ENCODE peak calls at places on chromosomes 4 and X, in six cellular contexts. E, S, C, W, X and I are unnamed samples.

GRCh38 chrX:49003696-49004095 is 1.6 kb upstream of the GRIPAP1 start:
- DNase-seq in S (no peak), W (no peak), C (no peak), E (no peak), X (no peak), I (peak; percentile 9)

GRCh38 chrX:108138814-108139213 is 47.2 kb downstream of the ATG4A start:
- DNase-seq in C (no peak), W (no peak), E (no peak), X (no peak), S (no peak), I (no peak)

GRCh38 chr4:187362937-187363336 is 632.6 kb upstream of the ZFP42 start:
- DNase-seq in W (no peak), S (no peak), E (no peak), C (no peak), X (no peak), I (no peak)

GRCh38 chr4:177802665-177803064 is 360.4 kb upstream of the AGA start:
- DNase-seq in X (no peak), C (no peak), S (no peak), W (no peak), E (no peak), I (no peak)

GRCh38 chrX:102846544-102847236 is 90.4 kb upstream of the RAB40AL start:
- DNase-seq in W (no peak), X (no peak), C (no peak), E (no peak), S (no peak), I (no peak)

GRCh38 chr4:176548571-176548970 is 228.8 kb downstream of the SPCS3 start:
- DNase-seq in E (no peak), C (no peak), X (no peak), W (no peak), S (peak; percentile 50), I (no peak)

GRCh38 chr4:169940460-169940859 is 85.7 kb downstream of the MFAP3L start:
- DNase-seq in X (no peak), S (no peak), E (no peak), W (peak; percentile 27), C (no peak), I (no peak)

GRCh38 chr4:113826431-113826830 is 64.9 kb upstream of the CAMK2D start:
- DNase-seq in E (no peak), W (no peak), S (no peak), C (no peak), X (no peak), I (no peak)

GRCh38 chr4:145352438-145353145 is 129.1 kb upstream of the SMAD1 start:
- DNase-seq in X (no peak), E (no peak), S (no peak), W (no peak), C (no peak), I (no peak)

GRCh38 chr4:148023782-148024181 is 291.9 kb downstream of the ARHGAP10 start:
- DNase-seq in S (no peak), X (no peak), C (no peak), W (no peak), E (no peak), I (no peak)

GRCh38 chr4:148022975-148023374 is 291.1 kb downstream of the ARHGAP10 start:
- DNase-seq in W (no peak), E (no peak), S (no peak), C (no peak), X (no peak), I (no peak)

GRCh38 chr4:148017801-148018200 is 285.9 kb downstream of the ARHGAP10 start:
- DNase-seq in X (no peak), C (no peak), W (no peak), E (no peak), S (no peak), I (no peak)

GRCh38 chr4:148026022-148026421 is 294.1 kb downstream of the ARHGAP10 start:
- DNase-seq in S (no peak), E (no peak), C (no peak), X (no peak), W (no peak), I (no peak)

DNA sequence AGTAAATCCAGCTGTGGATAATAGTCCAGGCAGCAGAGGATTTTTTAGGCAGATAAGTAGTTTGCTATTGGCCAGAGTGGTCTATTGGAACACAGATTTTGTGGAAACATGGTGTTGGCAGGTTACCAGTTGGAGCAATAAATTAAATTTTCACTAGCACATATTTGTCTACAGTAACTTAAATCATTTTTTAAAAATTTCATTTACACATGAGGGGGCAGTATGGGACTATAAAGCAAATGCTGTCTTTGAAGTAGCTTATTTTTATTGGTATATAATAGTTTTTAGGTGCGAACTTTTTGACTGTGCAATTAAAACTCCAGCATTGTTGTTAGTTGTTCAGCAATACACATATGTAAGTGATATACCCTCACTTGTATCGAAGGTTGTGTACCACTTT is 289.8 kb downstream of the ARHGAP10 start:
- DNase-seq in X (no peak), E (no peak), W (no peak), S (no peak), C (no peak), I (no peak)
- TF ChIP-seq CTCF in X (no peak), E (no peak), W (peak; percentile 14), S (no peak), C (no peak), I (no peak)

DNA sequence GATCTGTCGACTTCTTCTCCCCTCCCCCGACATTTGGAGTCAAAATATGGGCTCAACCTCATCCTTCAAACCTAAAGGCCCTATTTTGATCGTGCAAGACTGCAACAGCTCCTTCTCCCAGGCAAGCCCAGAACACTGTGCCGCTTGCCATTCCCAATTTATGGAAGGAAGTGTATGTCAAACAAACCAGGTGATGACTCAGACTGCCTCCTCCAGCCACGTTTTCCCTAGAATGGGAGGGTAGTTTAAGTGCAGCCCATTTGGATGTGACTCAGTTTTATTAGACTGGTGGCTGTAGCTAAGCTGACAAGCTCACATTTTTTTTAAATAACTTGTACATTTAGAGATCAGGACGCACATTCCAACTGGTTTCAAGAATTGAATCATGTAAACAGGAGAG is 570.4 kb upstream of the DIPK2B start:
- DNase-seq in W (no peak), E (no peak), C (peak; percentile 15), X (no peak), S (peak; percentile 82), I (peak; percentile 51)
- TF ChIP-seq CHD2 in W (no peak), E (no peak), C (no peak), X (no peak), S (no peak), I (no peak)

DNA sequence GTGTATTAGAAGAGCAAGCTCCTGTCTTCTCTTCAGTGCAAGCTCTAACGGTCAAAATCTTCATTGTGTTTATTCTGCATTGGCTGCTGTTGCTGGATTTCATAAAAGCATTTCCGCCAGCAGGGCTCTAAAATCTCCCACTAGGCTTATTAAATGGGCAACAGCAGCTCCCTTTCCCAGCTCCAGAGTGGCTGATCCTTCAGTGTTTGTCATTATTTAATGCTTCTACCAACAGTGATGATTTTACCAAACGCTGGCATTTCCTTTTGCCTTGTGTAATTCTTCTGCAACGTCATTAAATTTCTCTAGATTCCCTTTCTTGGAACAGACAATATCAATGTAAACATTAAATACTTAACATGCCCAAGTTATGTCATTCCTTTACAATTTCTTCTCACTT is 20.1 kb downstream of the SLC7A11 start:
- DNase-seq in X (no peak), C (no peak), W (no peak), S (peak; percentile 89), E (no peak), I (no peak)
- TF ChIP-seq CTCF in X (no peak), C (no peak), W (no peak), S (no peak), E (no peak), I (no peak)

GRCh38 chrX:56429581-56429980 is 133.8 kb upstream of the UBQLN2 start:
- DNase-seq in S (no peak), W (no peak), X (no peak), E (no peak), C (no peak), I (no peak)
- TF ChIP-seq CHD2 in S (no peak), W (no peak), X (no peak), E (no peak), C (no peak), I (no peak)

GRCh38 chrX:119391279-119391678 is 7.9 kb upstream of the SLC25A43 start:
- DNase-seq in C (peak; percentile 24), E (no peak), X (no peak), W (peak; percentile 26), S (peak; percentile 46), I (peak; percentile 22)
- TF ChIP-seq CTCF in C (peak; percentile 8), E (no peak), X (peak; percentile 37), W (peak; percentile 47), S (no peak), I (peak; percentile 37)

GRCh38 chr4:36043241-36043640 is 201.1 kb downstream of the ARAP2 start:
- DNase-seq in E (no peak), W (no peak), S (no peak), X (no peak), C (no peak), I (no peak)
- TF ChIP-seq CHD2 in E (no peak), W (no peak), S (no peak), X (no peak), C (no peak), I (no peak)

GRCh38 chr4:166165829-166166420 is 292.9 kb downstream of the TLL1 start:
- DNase-seq in X (peak; percentile 36), C (peak; percentile 65), E (peak; percentile 5), W (peak; percentile 37), S (peak; percentile 69), I (peak; percentile 73)

GRCh38 chr4:166172619-166173018 is 299.6 kb downstream of the TLL1 start:
- DNase-seq in W (no peak), X (no peak), S (no peak), C (no peak), E (no peak), I (no peak)

GRCh38 chr4:166174717-166175510 is 301.9 kb downstream of the TLL1 start:
- DNase-seq in C (no peak), E (no peak), X (no peak), W (no peak), S (peak; percentile 27), I (no peak)

GRCh38 chr4:166169111-166169510 is 296.1 kb downstream of the TLL1 start:
- DNase-seq in E (no peak), S (peak; percentile 26), W (no peak), C (no peak), X (no peak), I (peak; percentile 4)
- TF ChIP-seq CTCF in E (no peak), S (no peak), W (peak; percentile 53), C (no peak), X (peak; percentile 49), I (peak; percentile 17)

DNA sequence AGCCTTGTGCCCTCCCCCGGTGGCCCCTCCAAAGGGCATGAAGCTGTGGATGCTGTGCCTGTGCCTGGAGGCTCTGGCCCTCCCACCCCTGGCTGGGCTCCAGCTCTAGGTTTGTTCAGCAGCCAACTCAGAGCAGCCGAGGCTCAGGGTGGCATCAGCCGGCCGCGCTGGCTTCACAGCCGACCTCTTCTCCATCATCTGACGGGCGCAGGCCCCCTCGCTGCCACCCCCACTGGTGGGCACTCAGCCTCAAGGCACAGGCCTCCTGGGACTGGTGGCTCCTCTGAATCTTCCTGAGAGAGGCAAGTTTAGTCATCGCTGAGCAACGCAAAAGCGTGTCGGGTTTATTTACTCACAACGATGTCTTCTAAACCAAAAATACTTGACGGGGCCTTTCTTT is 46.0 kb downstream of the PCGF3 start:
- DNase-seq in S (no peak), E (no peak), C (no peak), X (no peak), W (peak; percentile 55), I (no peak)
- TF ChIP-seq CHD2 in S (no peak), E (no peak), C (no peak), X (no peak), W (no peak), I (no peak)